ENCODE peak calls at places on chromosomes 11 and 22, in eight cellular contexts. B is H54, G is GM12891, Y is H1, V is adrenal gland, R is tibial nerve, Q is transverse colon, X is spleen. Z is an unnamed sample.

GRCh38 chr11:57203359-57203758 is 21.6 kb downstream of the LRRC55 start:
- DNase-seq in Y (no peak), R (peak; percentile 25), X (no peak), Q (peak; percentile 36), B (no peak), G (no peak), V (peak; percentile 43), Z (no peak)

GRCh38 chr11:88434333-88434976 is 96.9 kb upstream of the CTSC start:
- DNase-seq in R (no peak), B (no peak), V (no peak), G (no peak), Y (no peak), Q (no peak), X (peak; percentile 57), Z (no peak)

GRCh38 chr11:95886462-95886861 is 37.4 kb downstream of the MTMR2 start:
- DNase-seq in Q (no peak), R (no peak), Y (no peak), V (no peak), G (no peak), B (no peak), X (no peak), Z (no peak)

GRCh38 chr22:45064313-45065268 is 54.8 kb upstream of the PHF21B start:
- DNase-seq in Y (no peak), G (peak; percentile 35), R (no peak), B (peak; percentile 55), X (no peak), Q (no peak), V (no peak), Z (peak; percentile 37)

GRCh38 chr11:115503083-115503885 is 931 bp downstream of the CADM1 start:
- DNase-seq in X (peak; percentile 81), Q (peak; percentile 61), R (peak; percentile 28), Y (no peak), V (peak; percentile 74), G (no peak), B (no peak), Z (peak; percentile 28)

GRCh38 chr22:16970446-16970845 is 37.6 kb downstream of the GAB4 start:
- DNase-seq in Q (no peak), B (no peak), V (no peak), X (no peak), Y (no peak), G (no peak), R (no peak), Z (no peak)

GRCh38 chr22:32693102-32693501 is 108.4 kb upstream of the TIMP3 start:
- DNase-seq in G (no peak), X (no peak), R (no peak), B (no peak), Q (no peak), Y (no peak), V (no peak), Z (no peak)

GRCh38 chr11:46254135-46254491 is 23.3 kb upstream of the CREB3L1 start:
- DNase-seq in R (no peak), Y (no peak), X (no peak), V (no peak), G (no peak), Q (peak; percentile 78), B (no peak), Z (no peak)

GRCh38 chr11:57566035-57566504 is 1.4 kb downstream of the UBE2L6 start:
- DNase-seq in B (no peak), R (no peak), Y (no peak), X (no peak), V (no peak), G (peak; percentile 37), Q (peak; percentile 57), Z (no peak)

GRCh38 chr22:37353839-37354238 is 71.5 kb downstream of the CYTH4 start:
- DNase-seq in Q (no peak), G (no peak), X (no peak), Y (no peak), R (no peak), B (no peak), V (no peak), Z (no peak)

GRCh38 chr11:73972187-73972586 is 10.5 kb downstream of the UCP2 start:
- DNase-seq in B (no peak), G (no peak), Y (no peak), Q (no peak), X (peak; percentile 58), R (no peak), V (no peak), Z (no peak)

GRCh38 chr11:19241260-19242183 is 777 bp upstream of the E2F8 start:
- DNase-seq in R (no peak), Y (no peak), Q (peak; percentile 49), G (peak; percentile 70), B (peak; percentile 58), X (peak; percentile 91), V (peak; percentile 18), Z (peak; percentile 74)

GRCh38 chr11:2590131-2590950 is 109.5 kb downstream of the KCNQ1OT1 start:
- DNase-seq in Q (no peak), G (peak; percentile 4), V (no peak), R (no peak), B (no peak), Y (no peak), X (peak; percentile 44), Z (peak; percentile 14)

GRCh38 chr11:64000026-64000739 is 13.9 kb downstream of the OTUB1 start:
- DNase-seq in V (peak; percentile 74), R (peak; percentile 49), B (no peak), G (peak; percentile 97), Q (peak; percentile 71), Y (no peak), X (peak; percentile 94), Z (peak; percentile 97)

GRCh38 chr11:103659138-103659734 is 377.2 kb upstream of the DDI1 start:
- DNase-seq in V (no peak), Y (no peak), R (no peak), Q (no peak), G (no peak), B (no peak), X (no peak), Z (no peak)

GRCh38 chr11:94926698-94927237 is 46.6 kb downstream of the CWC15 start:
- DNase-seq in G (no peak), R (peak; percentile 65), Q (peak; percentile 43), X (no peak), V (peak; percentile 68), Y (no peak), B (peak; percentile 51), Z (no peak)

DNA sequence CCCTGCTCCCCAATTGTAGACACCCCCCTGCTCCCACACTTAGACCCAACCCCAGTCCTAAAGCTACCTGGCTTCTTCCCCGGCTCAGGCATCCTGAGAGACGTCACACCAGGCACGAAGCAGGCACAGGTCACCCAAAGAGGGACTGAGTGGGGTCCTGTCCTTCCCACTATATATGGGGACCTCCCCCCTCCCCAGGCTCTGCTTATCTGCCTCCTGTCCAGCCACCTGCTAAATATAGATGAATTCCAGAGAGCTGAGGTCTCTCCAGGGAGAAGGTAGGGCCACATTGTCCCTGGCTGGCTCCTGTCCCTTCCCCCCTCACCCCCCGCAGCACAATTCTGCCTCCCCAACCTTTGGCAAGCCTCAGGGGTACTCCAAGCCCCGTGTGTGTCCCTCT is at the start of gene MYBPC3:
- DNase-seq in Y (no peak), B (no peak), G (no peak), X (no peak), Q (no peak), V (no peak), R (no peak), Z (no peak)
- TF ChIP-seq POLR2A in Y (no peak), B (no peak), G (no peak), X (no peak), Q (no peak), V (no peak), R (no peak), Z (no peak)

GRCh38 chr11:11841605-11842425 is at the start of gene USP47:
- DNase-seq in G (peak; percentile 59), Y (peak; percentile 53), Q (peak; percentile 93), R (peak; percentile 90), V (peak; percentile 93), B (peak; percentile 43), X (peak; percentile 98), Z (peak; percentile 52)
- TF ChIP-seq POLR2A in G (peak; percentile 92), Y (peak; percentile 70), Q (peak; percentile 85), R (peak; percentile 85), V (peak; percentile 92), B (peak; percentile 94), X (peak; percentile 8), Z (peak; percentile 95)

DNA sequence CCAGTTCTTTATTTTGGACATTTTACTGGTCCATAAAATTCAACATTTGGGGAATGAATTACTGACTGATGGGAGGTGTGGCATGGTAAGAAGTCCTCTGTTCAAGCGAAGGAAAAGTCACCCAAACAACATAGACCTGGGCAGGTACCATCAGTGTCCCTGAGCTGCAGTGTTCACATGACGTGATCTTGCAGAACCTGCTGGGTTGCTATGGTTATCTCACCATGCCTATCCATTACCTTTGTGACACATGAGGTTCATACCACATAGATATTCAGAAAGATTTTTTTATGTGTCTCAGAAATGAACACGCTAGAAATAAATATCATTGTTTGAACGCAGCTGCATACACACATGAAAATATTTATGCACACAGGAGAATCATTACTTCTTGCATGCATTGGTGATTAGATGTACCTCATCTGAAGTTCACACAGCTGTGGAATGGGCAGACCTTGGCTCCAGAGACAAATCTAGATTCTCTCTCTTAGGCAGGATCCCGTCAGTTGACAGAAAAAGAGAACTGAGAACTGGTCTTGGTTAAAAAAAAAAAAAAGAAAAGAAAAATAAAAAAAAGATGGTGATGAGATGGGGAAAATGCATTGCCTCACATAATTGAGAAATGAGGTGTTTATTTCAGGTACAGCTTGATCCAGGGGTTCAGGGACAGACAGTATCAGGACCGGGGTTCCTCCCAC is 21.4 kb upstream of the RCN1 start:
- DNase-seq in G (no peak), X (no peak), Q (no peak), V (no peak), Y (no peak), R (no peak), B (no peak), Z (no peak)
- TF ChIP-seq POLR2A in G (no peak), X (no peak), Q (no peak), V (no peak), Y (no peak), R (no peak), B (no peak), Z (no peak)

GRCh38 chr11:792535-792821 is 2.6 kb upstream of the CEND1 start:
- DNase-seq in G (no peak), Y (no peak), X (no peak), B (no peak), V (no peak), Q (no peak), R (no peak), Z (no peak)

GRCh38 chr11:792873-793272 is 3.0 kb upstream of the CEND1 start:
- DNase-seq in Q (no peak), V (no peak), B (no peak), Y (no peak), X (peak; percentile 70), R (no peak), G (no peak), Z (no peak)

GRCh38 chr11:794766-795637 is 3.1 kb downstream of the SLC25A22 start:
- DNase-seq in B (no peak), R (no peak), G (no peak), Q (peak; percentile 43), Y (no peak), V (no peak), X (peak; percentile 83), Z (no peak)

GRCh38 chr11:794013-794765 is 3.9 kb downstream of the SLC25A22 start:
- DNase-seq in B (no peak), X (no peak), Q (no peak), V (no peak), Y (no peak), R (no peak), G (no peak), Z (no peak)

DNA sequence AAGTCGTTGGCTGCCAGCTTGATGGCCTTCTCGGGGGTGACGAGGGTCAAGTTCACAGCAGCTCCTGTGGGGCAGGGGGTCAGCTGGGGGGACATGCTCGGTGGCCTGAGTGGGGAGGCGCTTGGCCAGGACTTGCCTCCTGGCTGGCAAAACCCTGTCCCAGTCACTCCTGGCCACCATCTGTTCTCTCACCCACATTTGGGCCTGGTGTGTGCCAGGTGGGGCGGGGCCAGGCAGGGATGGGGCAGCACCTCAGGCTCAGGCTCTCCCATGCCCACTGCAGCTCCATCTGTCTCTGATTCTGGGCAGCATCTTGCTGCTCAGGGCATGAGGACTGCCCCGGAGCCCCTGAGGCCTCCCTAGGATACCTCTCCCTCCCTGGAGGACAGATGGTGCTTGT is 3.7 kb upstream of the CEND1 start:
- DNase-seq in V (no peak), G (no peak), Q (no peak), X (no peak), R (no peak), B (no peak), Y (no peak), Z (no peak)
- TF ChIP-seq POLR2A in V (no peak), G (no peak), Q (no peak), X (no peak), R (no peak), B (no peak), Y (no peak), Z (no peak)